ENCODE peak calls at places on chromosomes 13 and 19, in four cellular contexts. One of them, this sample, is unnamed.

GRCh38 chr13:109509154-109509905 is 277.1 kb downstream of the IRS2 start:
- DNase-seq in SK-N-SH: no peak
- DNase-seq in astrocyte: peak; percentile 85
- DNase-seq in GM23338: no peak
- DNase-seq in this sample: peak; percentile 63

GRCh38 chr13:41496420-41497234 is 39.3 kb downstream of the RGCC start:
- DNase-seq in SK-N-SH: no peak
- DNase-seq in astrocyte: peak; percentile 72
- DNase-seq in GM23338: no peak
- DNase-seq in this sample: peak; percentile 43

GRCh38 chr19:43767818-43768217 is 13.0 kb downstream of the KCNN4 start:
- DNase-seq in SK-N-SH: no peak
- DNase-seq in astrocyte: no peak
- DNase-seq in GM23338: no peak
- DNase-seq in this sample: no peak

GRCh38 chr19:14556662-14557188 is 15.1 kb downstream of the NDUFB7 start:
- DNase-seq in SK-N-SH: peak; percentile 94
- DNase-seq in astrocyte: peak; percentile 47
- DNase-seq in GM23338: peak; percentile 93
- DNase-seq in this sample: peak; percentile 70

GRCh38 chr19:29835447-29835846 is 23.7 kb downstream of the CCNE1 start:
- DNase-seq in SK-N-SH: no peak
- DNase-seq in astrocyte: no peak
- DNase-seq in GM23338: no peak
- DNase-seq in this sample: no peak

GRCh38 chr13:109897988-109898623 is 111.7 kb upstream of the IRS2 start:
- DNase-seq in SK-N-SH: no peak
- DNase-seq in astrocyte: no peak
- DNase-seq in GM23338: no peak
- DNase-seq in this sample: no peak

GRCh38 chr19:18172331-18173053 is 1.1 kb upstream of the IFI30 start:
- DNase-seq in SK-N-SH: peak; percentile 20
- DNase-seq in astrocyte: no peak
- DNase-seq in GM23338: no peak
- DNase-seq in this sample: no peak

GRCh38 chr13:65613004-65613403 is 1617.1 kb downstream of the PCDH9 start:
- DNase-seq in SK-N-SH: no peak
- DNase-seq in astrocyte: no peak
- DNase-seq in GM23338: peak; percentile 62
- DNase-seq in this sample: no peak

GRCh38 chr13:41139296-41139966 is 6.8 kb upstream of the KBTBD6 start:
- DNase-seq in SK-N-SH: no peak
- DNase-seq in astrocyte: peak; percentile 26
- DNase-seq in GM23338: no peak
- DNase-seq in this sample: no peak

GRCh38 chr13:39783051-39783450 is 127.6 kb downstream of the COG6 start:
- DNase-seq in SK-N-SH: no peak
- DNase-seq in astrocyte: no peak
- DNase-seq in GM23338: no peak
- DNase-seq in this sample: no peak

GRCh38 chr19:7535993-7536685 is 622 bp downstream of the PNPLA6 start:
- DNase-seq in SK-N-SH: no peak
- DNase-seq in astrocyte: no peak
- DNase-seq in GM23338: peak; percentile 69
- DNase-seq in this sample: no peak

GRCh38 chr13:26422036-26422435 is 135.4 kb upstream of the WASF3 start:
- DNase-seq in SK-N-SH: no peak
- DNase-seq in astrocyte: no peak
- DNase-seq in GM23338: no peak
- DNase-seq in this sample: no peak

GRCh38 chr19:32789429-32789828 is 69.9 kb downstream of the TDRD12 start:
- DNase-seq in SK-N-SH: no peak
- DNase-seq in astrocyte: no peak
- DNase-seq in GM23338: no peak
- DNase-seq in this sample: no peak

GRCh38 chr13:20439261-20439660 is 86.4 kb downstream of the CRYL1 start:
- DNase-seq in SK-N-SH: no peak
- DNase-seq in astrocyte: peak; percentile 64
- DNase-seq in GM23338: no peak
- DNase-seq in this sample: no peak

GRCh38 chr13:94209110-94209509 is 270.4 kb downstream of the DCT start:
- DNase-seq in SK-N-SH: no peak
- DNase-seq in astrocyte: no peak
- DNase-seq in GM23338: no peak
- DNase-seq in this sample: no peak

GRCh38 chr13:107962209-107962608 is 253.1 kb downstream of the LIG4 start:
- DNase-seq in SK-N-SH: no peak
- DNase-seq in astrocyte: no peak
- DNase-seq in GM23338: no peak
- DNase-seq in this sample: no peak

GRCh38 chr19:30381366-30381765 is 9.2 kb downstream of the ZNF536 start:
- DNase-seq in SK-N-SH: no peak
- DNase-seq in astrocyte: no peak
- DNase-seq in GM23338: no peak
- DNase-seq in this sample: no peak

GRCh38 chr13:49711218-49711863 is 20.1 kb upstream of the EBPL start:
- DNase-seq in SK-N-SH: no peak
- DNase-seq in astrocyte: peak; percentile 82
- DNase-seq in GM23338: no peak
- DNase-seq in this sample: peak; percentile 78

GRCh38 chr13:60990032-60990733 is 425.5 kb downstream of the PCDH20 start:
- DNase-seq in SK-N-SH: no peak
- DNase-seq in astrocyte: no peak
- DNase-seq in GM23338: peak; percentile 72
- DNase-seq in this sample: no peak

GRCh38 chr13:112970552-112971287 is 1.7 kb downstream of the MCF2L start:
- DNase-seq in SK-N-SH: no peak
- DNase-seq in astrocyte: no peak
- DNase-seq in GM23338: no peak
- DNase-seq in this sample: no peak

GRCh38 chr13:112968910-112969691 is at the start of gene MCF2L:
- DNase-seq in SK-N-SH: peak; percentile 93
- DNase-seq in astrocyte: peak; percentile 16
- DNase-seq in GM23338: peak; percentile 73
- DNase-seq in this sample: no peak

GRCh38 chr13:112968380-112968909 is 569 bp upstream of the MCF2L start:
- DNase-seq in SK-N-SH: peak; percentile 82
- DNase-seq in astrocyte: no peak
- DNase-seq in GM23338: peak; percentile 62
- DNase-seq in this sample: no peak

GRCh38 chr13:112971288-112971643 is 2.3 kb downstream of the MCF2L start:
- DNase-seq in SK-N-SH: no peak
- DNase-seq in astrocyte: no peak
- DNase-seq in GM23338: no peak
- DNase-seq in this sample: no peak

DNA sequence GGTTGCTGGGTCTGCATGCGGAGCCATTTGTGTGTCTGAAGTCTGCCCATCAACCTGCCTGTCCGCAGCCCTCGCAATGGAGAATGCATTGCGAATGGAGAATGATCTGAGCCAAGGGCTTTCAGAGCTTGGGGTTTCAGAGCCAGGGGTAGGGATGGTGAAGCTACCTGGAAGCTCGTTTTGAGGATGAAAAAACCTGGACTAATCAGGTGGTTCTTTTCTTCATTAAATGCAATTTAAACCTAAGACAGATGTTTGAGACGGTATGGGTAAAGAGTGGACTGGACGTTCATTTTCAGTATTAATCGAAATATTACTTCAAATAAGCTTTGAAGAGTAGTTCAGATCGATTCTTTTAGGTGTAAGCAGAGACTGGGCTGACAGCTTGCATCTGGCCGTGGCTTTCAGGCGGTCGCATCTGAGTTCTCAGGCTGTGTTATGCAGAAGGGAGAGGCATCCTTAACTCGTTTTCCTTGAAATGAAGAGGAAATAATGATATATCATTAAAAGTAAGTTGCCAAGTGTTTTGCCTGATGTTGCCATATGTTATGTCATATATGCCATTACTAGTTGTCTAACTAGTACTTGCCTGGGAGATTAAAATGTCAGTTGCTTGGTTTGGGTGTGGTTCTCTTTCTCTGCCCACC is 801 bp downstream of the MCF2L start:
- DNase-seq in SK-N-SH: peak; percentile 78
- DNase-seq in astrocyte: no peak
- DNase-seq in GM23338: no peak
- DNase-seq in this sample: no peak
- H3K27ac ChIP-seq in SK-N-SH: peak overlapping the region; percentile 79
- H3K27ac ChIP-seq in astrocyte: no peak overlapping the region
- H3K27ac ChIP-seq in GM23338: no peak overlapping the region
- H3K27ac ChIP-seq in this sample: no peak overlapping the region

GRCh38 chr19:2223959-2224358 is 12.2 kb downstream of the PLEKHJ1 start:
- DNase-seq in SK-N-SH: no peak
- DNase-seq in astrocyte: no peak
- DNase-seq in GM23338: no peak
- DNase-seq in this sample: no peak

GRCh38 chr19:2223391-2223790 is 12.7 kb downstream of the PLEKHJ1 start:
- DNase-seq in SK-N-SH: no peak
- DNase-seq in astrocyte: no peak
- DNase-seq in GM23338: no peak
- DNase-seq in this sample: no peak

GRCh38 chr19:2226051-2226839 is 9.9 kb downstream of the PLEKHJ1 start:
- DNase-seq in SK-N-SH: no peak
- DNase-seq in astrocyte: no peak
- DNase-seq in GM23338: no peak
- DNase-seq in this sample: no peak

GRCh38 chr19:2225415-2226050 is 10.6 kb downstream of the PLEKHJ1 start:
- DNase-seq in SK-N-SH: no peak
- DNase-seq in astrocyte: no peak
- DNase-seq in GM23338: no peak
- DNase-seq in this sample: no peak

GRCh38 chr19:2224754-2225349 is 11.3 kb downstream of the PLEKHJ1 start:
- DNase-seq in SK-N-SH: no peak
- DNase-seq in astrocyte: no peak
- DNase-seq in GM23338: no peak
- DNase-seq in this sample: no peak
- H3K27ac ChIP-seq in SK-N-SH: no peak overlapping the region
- H3K27ac ChIP-seq in astrocyte: no peak overlapping the region
- H3K27ac ChIP-seq in GM23338: peak overlapping the region; percentile 78
- H3K27ac ChIP-seq in this sample: no peak overlapping the region

GRCh38 chr19:49261602-49262001 is 63.4 kb downstream of the SLC6A16 start:
- DNase-seq in SK-N-SH: no peak
- DNase-seq in astrocyte: no peak
- DNase-seq in GM23338: no peak
- DNase-seq in this sample: no peak

GRCh38 chr19:49255674-49256073 is 69.3 kb downstream of the SLC6A16 start:
- DNase-seq in SK-N-SH: no peak
- DNase-seq in astrocyte: no peak
- DNase-seq in GM23338: no peak
- DNase-seq in this sample: no peak

GRCh38 chr19:49256691-49257090 is 68.3 kb downstream of the SLC6A16 start:
- DNase-seq in SK-N-SH: no peak
- DNase-seq in astrocyte: no peak
- DNase-seq in GM23338: no peak
- DNase-seq in this sample: no peak
- H3K27ac ChIP-seq in SK-N-SH: no peak overlapping the region
- H3K27ac ChIP-seq in astrocyte: no peak overlapping the region
- H3K27ac ChIP-seq in GM23338: no peak overlapping the region
- H3K27ac ChIP-seq in this sample: no peak overlapping the region

GRCh38 chr13:111948811-111949210 is 118.1 kb upstream of the SOX1 start:
- DNase-seq in SK-N-SH: no peak
- DNase-seq in astrocyte: no peak
- DNase-seq in GM23338: no peak
- DNase-seq in this sample: no peak

GRCh38 chr13:111952814-111953213 is 114.1 kb upstream of the SOX1 start:
- DNase-seq in SK-N-SH: no peak
- DNase-seq in astrocyte: no peak
- DNase-seq in GM23338: no peak
- DNase-seq in this sample: no peak

GRCh38 chr13:111951982-111952565 is 114.9 kb upstream of the SOX1 start:
- DNase-seq in SK-N-SH: no peak
- DNase-seq in astrocyte: no peak
- DNase-seq in GM23338: no peak
- DNase-seq in this sample: no peak

GRCh38 chr13:111949311-111949710 is 117.6 kb upstream of the SOX1 start:
- DNase-seq in SK-N-SH: no peak
- DNase-seq in astrocyte: no peak
- DNase-seq in GM23338: no peak
- DNase-seq in this sample: no peak

DNA sequence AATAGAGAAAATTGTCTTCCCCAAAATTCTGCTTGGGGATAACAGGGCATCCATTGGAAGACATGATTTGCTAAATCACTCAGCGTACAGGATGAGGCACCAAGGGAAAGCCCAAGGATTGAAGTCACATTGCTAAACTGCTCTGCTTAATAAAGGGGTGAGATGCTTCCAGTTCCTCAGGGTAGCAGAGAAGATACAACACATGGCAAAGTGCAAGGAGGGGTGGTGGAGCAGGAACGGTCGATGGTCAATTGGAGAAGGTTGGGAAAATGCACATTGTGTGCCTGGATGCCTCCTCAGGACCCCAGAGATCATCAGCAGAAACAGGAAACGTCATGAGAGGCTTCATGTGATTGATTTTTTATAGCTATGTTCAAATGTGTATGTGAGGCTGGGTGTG is 116.3 kb upstream of the SOX1 start:
- DNase-seq in SK-N-SH: no peak
- DNase-seq in astrocyte: no peak
- DNase-seq in GM23338: no peak
- DNase-seq in this sample: no peak
- H3K27ac ChIP-seq in SK-N-SH: no peak overlapping the region
- H3K27ac ChIP-seq in astrocyte: no peak overlapping the region
- H3K27ac ChIP-seq in GM23338: no peak overlapping the region
- H3K27ac ChIP-seq in this sample: no peak overlapping the region

GRCh38 chr19:39825093-39825463 is 8.9 kb downstream of the DYRK1B start:
- DNase-seq in SK-N-SH: no peak
- DNase-seq in astrocyte: no peak
- DNase-seq in GM23338: no peak
- DNase-seq in this sample: no peak

GRCh38 chr19:39823693-39824092 is 10.3 kb downstream of the DYRK1B start:
- DNase-seq in SK-N-SH: peak; percentile 52
- DNase-seq in astrocyte: no peak
- DNase-seq in GM23338: peak; percentile 28
- DNase-seq in this sample: no peak

GRCh38 chr19:39826311-39826945 is 7.5 kb downstream of the DYRK1B start:
- DNase-seq in SK-N-SH: no peak
- DNase-seq in astrocyte: no peak
- DNase-seq in GM23338: no peak
- DNase-seq in this sample: no peak

GRCh38 chr19:39825531-39826076 is 8.4 kb downstream of the DYRK1B start:
- DNase-seq in SK-N-SH: no peak
- DNase-seq in astrocyte: no peak
- DNase-seq in GM23338: no peak
- DNase-seq in this sample: no peak

GRCh38 chr19:39824143-39825092 is 9.5 kb downstream of the DYRK1B start:
- DNase-seq in SK-N-SH: peak; percentile 93
- DNase-seq in astrocyte: peak; percentile 87
- DNase-seq in GM23338: peak; percentile 99
- DNase-seq in this sample: peak; percentile 93
- H3K27ac ChIP-seq in SK-N-SH: peak overlapping the region; percentile 72
- H3K27ac ChIP-seq in astrocyte: no peak overlapping the region
- H3K27ac ChIP-seq in GM23338: no peak overlapping the region
- H3K27ac ChIP-seq in this sample: peak overlapping the region; percentile 9